ENCODE peak calls at places on chromosomes 5 and 9, in seven cellular contexts. One of them, this sample, is unnamed.

GRCh38 chr9:76415731-76416130 is 21.5 kb upstream of the RFK start:
- DNase-seq in stomach: peak
- DNase-seq in psoas muscle: no peak
- DNase-seq in suprapubic skin: no peak
- DNase-seq in AG04450: no peak
- DNase-seq in PC-3: no peak
- DNase-seq in esophagus squamous epithelium: no peak
- DNase-seq in this sample: no peak

GRCh38 chr9:80968611-80969010 is 720.7 kb downstream of the TLE1 start:
- DNase-seq in stomach: no peak
- DNase-seq in psoas muscle: no peak
- DNase-seq in suprapubic skin: no peak
- DNase-seq in AG04450: peak
- DNase-seq in PC-3: peak
- DNase-seq in esophagus squamous epithelium: no peak
- DNase-seq in this sample: no peak

GRCh38 chr5:89133129-89133528 is 250.1 kb upstream of the MEF2C start:
- DNase-seq in stomach: no peak
- DNase-seq in psoas muscle: no peak
- DNase-seq in suprapubic skin: no peak
- DNase-seq in AG04450: no peak
- DNase-seq in PC-3: no peak
- DNase-seq in esophagus squamous epithelium: no peak
- DNase-seq in this sample: no peak

GRCh38 chr5:150014456-150014855 is 13.9 kb downstream of the HMGXB3 start:
- DNase-seq in stomach: no peak
- DNase-seq in psoas muscle: no peak
- DNase-seq in suprapubic skin: no peak
- DNase-seq in AG04450: no peak
- DNase-seq in PC-3: no peak
- DNase-seq in esophagus squamous epithelium: no peak
- DNase-seq in this sample: no peak

GRCh38 chr5:158992104-158992740 is 107.5 kb downstream of the EBF1 start:
- DNase-seq in stomach: no peak
- DNase-seq in psoas muscle: no peak
- DNase-seq in suprapubic skin: no peak
- DNase-seq in AG04450: no peak
- DNase-seq in PC-3: no peak
- DNase-seq in esophagus squamous epithelium: no peak
- DNase-seq in this sample: no peak

GRCh38 chr9:107772988-107773387 is 283.4 kb upstream of the KLF4 start:
- DNase-seq in stomach: no peak
- DNase-seq in psoas muscle: no peak
- DNase-seq in suprapubic skin: no peak
- DNase-seq in AG04450: no peak
- DNase-seq in PC-3: no peak
- DNase-seq in esophagus squamous epithelium: no peak
- DNase-seq in this sample: no peak

GRCh38 chr5:80961376-80962281 is 1.5 kb downstream of the RASGRF2 start:
- DNase-seq in stomach: no peak
- DNase-seq in psoas muscle: no peak
- DNase-seq in suprapubic skin: no peak
- DNase-seq in AG04450: no peak
- DNase-seq in PC-3: no peak
- DNase-seq in esophagus squamous epithelium: no peak
- DNase-seq in this sample: no peak

GRCh38 chr5:150138551-150139265 is 16.9 kb downstream of the PDGFRB start:
- DNase-seq in stomach: peak
- DNase-seq in psoas muscle: peak
- DNase-seq in suprapubic skin: no peak
- DNase-seq in AG04450: peak
- DNase-seq in PC-3: no peak
- DNase-seq in esophagus squamous epithelium: no peak
- DNase-seq in this sample: no peak

GRCh38 chr9:27117489-27118135 is 8.6 kb downstream of the TEK start:
- DNase-seq in stomach: peak
- DNase-seq in psoas muscle: peak
- DNase-seq in suprapubic skin: no peak
- DNase-seq in AG04450: no peak
- DNase-seq in PC-3: peak
- DNase-seq in esophagus squamous epithelium: no peak
- DNase-seq in this sample: peak

GRCh38 chr9:116123171-116123570 is 30.4 kb upstream of the PAPPA start:
- DNase-seq in stomach: no peak
- DNase-seq in psoas muscle: no peak
- DNase-seq in suprapubic skin: no peak
- DNase-seq in AG04450: no peak
- DNase-seq in PC-3: no peak
- DNase-seq in esophagus squamous epithelium: no peak
- DNase-seq in this sample: no peak

GRCh38 chr9:135974220-135974573 is 13.0 kb upstream of the UBAC1 start:
- DNase-seq in stomach: no peak
- DNase-seq in psoas muscle: no peak
- DNase-seq in suprapubic skin: no peak
- DNase-seq in AG04450: no peak
- DNase-seq in PC-3: no peak
- DNase-seq in esophagus squamous epithelium: no peak
- DNase-seq in this sample: no peak
- TF ChIP-seq CTCF in stomach: no peak
- TF ChIP-seq CTCF in psoas muscle: no peak
- TF ChIP-seq CTCF in suprapubic skin: no peak
- TF ChIP-seq CTCF in AG04450: no peak
- TF ChIP-seq CTCF in PC-3: no peak
- TF ChIP-seq CTCF in esophagus squamous epithelium: no peak
- TF ChIP-seq CTCF in this sample: no peak

GRCh38 chr9:136762915-136763648 is 1.2 kb downstream of the LCN15 start:
- DNase-seq in stomach: peak
- DNase-seq in psoas muscle: no peak
- DNase-seq in suprapubic skin: no peak
- DNase-seq in AG04450: no peak
- DNase-seq in PC-3: peak
- DNase-seq in esophagus squamous epithelium: no peak
- DNase-seq in this sample: no peak
- H3K4me3 ChIP-seq in stomach: no peak
- H3K4me3 ChIP-seq in psoas muscle: no peak
- H3K4me3 ChIP-seq in suprapubic skin: no peak
- H3K4me3 ChIP-seq in AG04450: no peak
- H3K4me3 ChIP-seq in PC-3: no peak
- H3K4me3 ChIP-seq in esophagus squamous epithelium: no peak
- H3K4me3 ChIP-seq in this sample: no peak

GRCh38 chr9:127528407-127529251 is 77.3 kb downstream of the LRSAM1 start:
- DNase-seq in stomach: no peak
- DNase-seq in psoas muscle: no peak
- DNase-seq in suprapubic skin: no peak
- DNase-seq in AG04450: no peak
- DNase-seq in PC-3: no peak
- DNase-seq in esophagus squamous epithelium: no peak
- DNase-seq in this sample: no peak
- H3K27ac ChIP-seq in stomach: peak
- H3K27ac ChIP-seq in psoas muscle: peak
- H3K27ac ChIP-seq in suprapubic skin: peak
- H3K27ac ChIP-seq in AG04450: peak
- H3K27ac ChIP-seq in PC-3: no peak
- H3K27ac ChIP-seq in esophagus squamous epithelium: peak
- H3K27ac ChIP-seq in this sample: no peak

GRCh38 chr5:67364381-67364970 is 167.9 kb upstream of the CD180 start:
- DNase-seq in stomach: no peak
- DNase-seq in psoas muscle: no peak
- DNase-seq in suprapubic skin: no peak
- DNase-seq in AG04450: no peak
- DNase-seq in PC-3: no peak
- DNase-seq in esophagus squamous epithelium: no peak
- DNase-seq in this sample: no peak

GRCh38 chr5:67363963-67364362 is 167.4 kb upstream of the CD180 start:
- DNase-seq in stomach: no peak
- DNase-seq in psoas muscle: no peak
- DNase-seq in suprapubic skin: no peak
- DNase-seq in AG04450: no peak
- DNase-seq in PC-3: no peak
- DNase-seq in esophagus squamous epithelium: no peak
- DNase-seq in this sample: no peak

GRCh38 chr5:67361932-67362729 is 165.5 kb upstream of the CD180 start:
- DNase-seq in stomach: no peak
- DNase-seq in psoas muscle: no peak
- DNase-seq in suprapubic skin: no peak
- DNase-seq in AG04450: no peak
- DNase-seq in PC-3: no peak
- DNase-seq in esophagus squamous epithelium: no peak
- DNase-seq in this sample: no peak

GRCh38 chr5:67366256-67366655 is 169.7 kb upstream of the CD180 start:
- DNase-seq in stomach: no peak
- DNase-seq in psoas muscle: no peak
- DNase-seq in suprapubic skin: no peak
- DNase-seq in AG04450: no peak
- DNase-seq in PC-3: no peak
- DNase-seq in esophagus squamous epithelium: no peak
- DNase-seq in this sample: no peak

GRCh38 chr5:67363195-67363594 is 166.6 kb upstream of the CD180 start:
- DNase-seq in stomach: no peak
- DNase-seq in psoas muscle: no peak
- DNase-seq in suprapubic skin: no peak
- DNase-seq in AG04450: no peak
- DNase-seq in PC-3: no peak
- DNase-seq in esophagus squamous epithelium: no peak
- DNase-seq in this sample: no peak
- TF ChIP-seq CTCF in stomach: no peak
- TF ChIP-seq CTCF in psoas muscle: no peak
- TF ChIP-seq CTCF in suprapubic skin: no peak
- TF ChIP-seq CTCF in AG04450: no peak
- TF ChIP-seq CTCF in PC-3: no peak
- TF ChIP-seq CTCF in esophagus squamous epithelium: no peak
- TF ChIP-seq CTCF in this sample: no peak

DNA sequence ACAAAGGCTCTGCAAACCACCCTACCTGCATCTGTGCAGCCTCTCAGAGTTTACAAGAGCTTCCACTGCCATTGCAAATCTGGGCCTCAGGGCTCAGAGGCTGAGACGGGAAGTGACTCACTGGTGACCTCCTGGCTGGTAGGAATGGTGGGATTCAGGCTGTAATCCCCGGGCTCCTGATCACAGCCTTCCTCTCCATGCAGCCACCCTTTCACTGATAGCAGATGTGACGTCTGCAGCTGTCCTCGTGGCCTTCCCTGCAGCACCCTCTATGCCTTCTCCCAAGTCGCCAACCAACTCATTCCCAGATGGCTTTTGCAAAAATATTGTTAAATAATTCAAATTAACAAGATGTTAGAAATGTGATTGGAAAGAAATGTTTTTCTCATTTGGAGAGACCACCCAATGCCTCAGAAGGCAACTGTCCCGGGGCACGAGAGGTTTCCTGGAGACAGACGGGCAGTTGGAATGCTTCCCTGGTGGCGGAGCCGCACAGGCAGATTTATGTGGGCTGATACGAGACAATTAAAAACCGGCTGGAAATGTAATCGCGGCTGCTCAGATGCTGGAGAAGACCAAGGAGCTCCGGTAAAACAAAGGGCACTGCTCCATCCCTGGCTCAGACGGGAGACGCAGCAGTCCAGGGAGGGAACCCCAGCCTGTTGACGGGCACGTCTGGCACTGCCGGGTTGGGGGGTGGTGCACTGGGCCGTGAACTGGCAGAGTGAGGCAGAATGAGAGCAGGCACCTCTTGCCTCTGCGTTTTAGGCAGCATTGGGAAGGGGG is 34.4 kb upstream of the SLC25A51 start:
- DNase-seq in stomach: no peak
- DNase-seq in psoas muscle: no peak
- DNase-seq in suprapubic skin: no peak
- DNase-seq in AG04450: peak
- DNase-seq in PC-3: peak
- DNase-seq in esophagus squamous epithelium: no peak
- DNase-seq in this sample: peak
- H3K4me3 ChIP-seq in stomach: no peak
- H3K4me3 ChIP-seq in psoas muscle: no peak
- H3K4me3 ChIP-seq in suprapubic skin: no peak
- H3K4me3 ChIP-seq in AG04450: peak
- H3K4me3 ChIP-seq in PC-3: no peak
- H3K4me3 ChIP-seq in esophagus squamous epithelium: peak
- H3K4me3 ChIP-seq in this sample: no peak

This sample was measured in left lung.